ENCODE peak calls at places on chromosomes 13 and 19, in ten cellular contexts. One of them, this sample, is unnamed.

GRCh38 chr19:56273563-56274117 is 1.1 kb downstream of the EDDM13 start:
- DNase-seq in AG04450: no peak
- DNase-seq in BE2C: no peak
- DNase-seq in choroid plexus epithelial cell: peak; percentile 20
- DNase-seq in skeletal muscle cell: no peak
- DNase-seq in cardiac fibroblast: peak; percentile 29
- DNase-seq in HFF-Myc: peak; percentile 14
- DNase-seq in CD8-positive, alpha-beta T cell: no peak
- DNase-seq in NB4: no peak
- DNase-seq in aorta: no peak
- DNase-seq in this sample: peak; percentile 3

GRCh38 chr13:48235814-48236135 is 2.8 kb downstream of the ITM2B start:
- DNase-seq in choroid plexus epithelial cell: no peak
- DNase-seq in aorta: no peak
- DNase-seq in skeletal muscle cell: no peak
- DNase-seq in cardiac fibroblast: no peak
- DNase-seq in NB4: no peak
- DNase-seq in CD8-positive, alpha-beta T cell: no peak
- DNase-seq in HFF-Myc: no peak
- DNase-seq in AG04450: no peak
- DNase-seq in BE2C: no peak
- DNase-seq in this sample: no peak

GRCh38 chr19:55175117-55175867 is 4.8 kb downstream of the SYT5 start:
- DNase-seq in CD8-positive, alpha-beta T cell: no peak
- DNase-seq in cardiac fibroblast: no peak
- DNase-seq in HFF-Myc: no peak
- DNase-seq in AG04450: no peak
- DNase-seq in NB4: no peak
- DNase-seq in choroid plexus epithelial cell: no peak
- DNase-seq in aorta: no peak
- DNase-seq in skeletal muscle cell: no peak
- DNase-seq in BE2C: peak; percentile 76
- DNase-seq in this sample: no peak

GRCh38 chr13:75628811-75629210 is 7.3 kb upstream of the LMO7 start:
- DNase-seq in aorta: no peak
- DNase-seq in skeletal muscle cell: no peak
- DNase-seq in NB4: no peak
- DNase-seq in choroid plexus epithelial cell: no peak
- DNase-seq in AG04450: no peak
- DNase-seq in CD8-positive, alpha-beta T cell: no peak
- DNase-seq in HFF-Myc: no peak
- DNase-seq in cardiac fibroblast: no peak
- DNase-seq in BE2C: peak; percentile 64
- DNase-seq in this sample: peak; percentile 5

GRCh38 chr13:91894311-91894710 is 495.9 kb downstream of the GPC5 start:
- DNase-seq in cardiac fibroblast: peak; percentile 6
- DNase-seq in skeletal muscle cell: peak; percentile 47
- DNase-seq in BE2C: no peak
- DNase-seq in aorta: no peak
- DNase-seq in AG04450: no peak
- DNase-seq in CD8-positive, alpha-beta T cell: no peak
- DNase-seq in choroid plexus epithelial cell: peak; percentile 13
- DNase-seq in NB4: no peak
- DNase-seq in HFF-Myc: no peak
- DNase-seq in this sample: no peak

GRCh38 chr19:45446295-45446694 is 21.5 kb upstream of the FOSB start:
- DNase-seq in NB4: peak; percentile 56
- DNase-seq in HFF-Myc: no peak
- DNase-seq in choroid plexus epithelial cell: peak; percentile 71
- DNase-seq in skeletal muscle cell: no peak
- DNase-seq in cardiac fibroblast: peak; percentile 67
- DNase-seq in CD8-positive, alpha-beta T cell: no peak
- DNase-seq in BE2C: no peak
- DNase-seq in AG04450: no peak
- DNase-seq in aorta: no peak
- DNase-seq in this sample: no peak

GRCh38 chr13:92074658-92075057 is 676.2 kb downstream of the GPC5 start:
- DNase-seq in choroid plexus epithelial cell: peak; percentile 35
- DNase-seq in CD8-positive, alpha-beta T cell: no peak
- DNase-seq in BE2C: peak; percentile 48
- DNase-seq in cardiac fibroblast: peak; percentile 2
- DNase-seq in aorta: no peak
- DNase-seq in HFF-Myc: no peak
- DNase-seq in skeletal muscle cell: no peak
- DNase-seq in NB4: peak; percentile 36
- DNase-seq in AG04450: no peak
- DNase-seq in this sample: no peak

GRCh38 chr13:78137404-78138142 is 218.9 kb upstream of the EDNRB start:
- DNase-seq in AG04450: peak; percentile 49
- DNase-seq in HFF-Myc: peak; percentile 64
- DNase-seq in NB4: peak; percentile 78
- DNase-seq in choroid plexus epithelial cell: peak; percentile 81
- DNase-seq in BE2C: peak; percentile 26
- DNase-seq in cardiac fibroblast: peak; percentile 71
- DNase-seq in aorta: no peak
- DNase-seq in skeletal muscle cell: peak; percentile 14
- DNase-seq in CD8-positive, alpha-beta T cell: no peak
- DNase-seq in this sample: peak; percentile 93

GRCh38 chr13:99896712-99897440 is 74.7 kb downstream of the ZIC5 start:
- DNase-seq in AG04450: no peak
- DNase-seq in NB4: no peak
- DNase-seq in skeletal muscle cell: no peak
- DNase-seq in aorta: no peak
- DNase-seq in CD8-positive, alpha-beta T cell: no peak
- DNase-seq in HFF-Myc: no peak
- DNase-seq in choroid plexus epithelial cell: no peak
- DNase-seq in cardiac fibroblast: no peak
- DNase-seq in BE2C: no peak
- DNase-seq in this sample: no peak

GRCh38 chr19:31356587-31357314 is 7.5 kb upstream of the TSHZ3 start:
- DNase-seq in AG04450: no peak
- DNase-seq in aorta: peak; percentile 65
- DNase-seq in NB4: peak; percentile 44
- DNase-seq in HFF-Myc: no peak
- DNase-seq in BE2C: no peak
- DNase-seq in CD8-positive, alpha-beta T cell: peak; percentile 40
- DNase-seq in choroid plexus epithelial cell: no peak
- DNase-seq in cardiac fibroblast: no peak
- DNase-seq in skeletal muscle cell: no peak
- DNase-seq in this sample: no peak

GRCh38 chr13:83024955-83025594 is 857.2 kb downstream of the SLITRK1 start:
- DNase-seq in choroid plexus epithelial cell: peak; percentile 13
- DNase-seq in aorta: no peak
- DNase-seq in NB4: no peak
- DNase-seq in skeletal muscle cell: no peak
- DNase-seq in AG04450: no peak
- DNase-seq in HFF-Myc: no peak
- DNase-seq in BE2C: peak; percentile 6
- DNase-seq in CD8-positive, alpha-beta T cell: no peak
- DNase-seq in cardiac fibroblast: peak; percentile 7
- DNase-seq in this sample: no peak
- H3K4me3 ChIP-seq in choroid plexus epithelial cell: no peak overlapping the region
- H3K4me3 ChIP-seq in aorta: no peak overlapping the region
- H3K4me3 ChIP-seq in NB4: no peak overlapping the region
- H3K4me3 ChIP-seq in skeletal muscle cell: no peak overlapping the region
- H3K4me3 ChIP-seq in AG04450: no peak overlapping the region
- H3K4me3 ChIP-seq in HFF-Myc: no peak overlapping the region
- H3K4me3 ChIP-seq in BE2C: no peak overlapping the region
- H3K4me3 ChIP-seq in CD8-positive, alpha-beta T cell: no peak overlapping the region
- H3K4me3 ChIP-seq in cardiac fibroblast: no peak overlapping the region
- H3K4me3 ChIP-seq in this sample: no peak overlapping the region

DNA sequence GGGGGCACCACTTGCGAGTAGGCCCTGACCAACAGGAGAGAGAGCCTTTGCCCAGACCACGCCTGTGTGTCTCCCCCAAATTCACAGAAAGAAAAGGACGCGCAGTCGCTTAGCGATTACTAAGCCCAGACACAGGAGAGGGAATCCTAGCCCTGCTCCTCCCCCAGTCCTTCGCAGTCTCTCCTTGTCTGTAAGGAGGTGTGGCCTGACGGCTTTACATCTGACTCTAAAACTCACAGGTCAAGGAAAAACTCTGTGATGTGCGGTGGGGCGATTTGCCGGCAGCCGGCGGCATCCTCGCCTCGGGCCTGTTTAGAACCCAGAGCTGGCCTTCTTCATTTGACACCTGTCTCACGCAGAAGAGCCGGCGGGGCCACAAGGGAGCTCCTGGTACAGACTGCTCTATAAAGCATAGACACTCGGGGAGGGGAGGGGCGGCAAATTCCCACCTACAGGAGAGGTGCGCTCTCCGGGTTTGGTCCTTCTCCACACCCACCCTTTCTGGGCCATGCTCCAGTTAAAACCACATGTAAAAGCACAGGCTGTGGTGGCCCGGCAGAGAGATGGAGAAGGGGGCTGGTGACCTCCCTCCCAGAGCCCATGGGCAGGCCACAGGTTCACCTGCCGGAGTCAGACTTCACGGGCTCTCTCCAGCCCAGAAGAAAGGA is 17.8 kb downstream of the GPR12 start:
- DNase-seq in choroid plexus epithelial cell: no peak
- DNase-seq in BE2C: no peak
- DNase-seq in AG04450: no peak
- DNase-seq in NB4: no peak
- DNase-seq in aorta: no peak
- DNase-seq in skeletal muscle cell: no peak
- DNase-seq in cardiac fibroblast: no peak
- DNase-seq in CD8-positive, alpha-beta T cell: no peak
- DNase-seq in HFF-Myc: no peak
- DNase-seq in this sample: no peak
- H3K4me3 ChIP-seq in choroid plexus epithelial cell: no peak overlapping the region
- H3K4me3 ChIP-seq in BE2C: no peak overlapping the region
- H3K4me3 ChIP-seq in AG04450: no peak overlapping the region
- H3K4me3 ChIP-seq in NB4: no peak overlapping the region
- H3K4me3 ChIP-seq in aorta: no peak overlapping the region
- H3K4me3 ChIP-seq in skeletal muscle cell: no peak overlapping the region
- H3K4me3 ChIP-seq in cardiac fibroblast: no peak overlapping the region
- H3K4me3 ChIP-seq in CD8-positive, alpha-beta T cell: no peak overlapping the region
- H3K4me3 ChIP-seq in HFF-Myc: no peak overlapping the region
- H3K4me3 ChIP-seq in this sample: no peak overlapping the region

GRCh38 chr19:589693-590395 is at the start of gene HCN2:
- DNase-seq in NB4: no peak
- DNase-seq in BE2C: no peak
- DNase-seq in AG04450: no peak
- DNase-seq in cardiac fibroblast: no peak
- DNase-seq in CD8-positive, alpha-beta T cell: no peak
- DNase-seq in HFF-Myc: no peak
- DNase-seq in skeletal muscle cell: no peak
- DNase-seq in choroid plexus epithelial cell: no peak
- DNase-seq in aorta: no peak
- DNase-seq in this sample: no peak

GRCh38 chr19:590396-590745 is 690 bp downstream of the HCN2 start:
- DNase-seq in cardiac fibroblast: peak; percentile 49
- DNase-seq in skeletal muscle cell: no peak
- DNase-seq in BE2C: peak; percentile 61
- DNase-seq in NB4: no peak
- DNase-seq in HFF-Myc: no peak
- DNase-seq in AG04450: no peak
- DNase-seq in choroid plexus epithelial cell: peak; percentile 57
- DNase-seq in aorta: no peak
- DNase-seq in CD8-positive, alpha-beta T cell: no peak
- DNase-seq in this sample: no peak

GRCh38 chr19:590750-591098 is 1.0 kb downstream of the HCN2 start:
- DNase-seq in AG04450: no peak
- DNase-seq in BE2C: no peak
- DNase-seq in HFF-Myc: no peak
- DNase-seq in aorta: no peak
- DNase-seq in cardiac fibroblast: no peak
- DNase-seq in NB4: no peak
- DNase-seq in skeletal muscle cell: no peak
- DNase-seq in choroid plexus epithelial cell: no peak
- DNase-seq in CD8-positive, alpha-beta T cell: no peak
- DNase-seq in this sample: no peak

GRCh38 chr19:592101-592500 is 2.4 kb downstream of the HCN2 start:
- DNase-seq in aorta: no peak
- DNase-seq in skeletal muscle cell: no peak
- DNase-seq in AG04450: no peak
- DNase-seq in HFF-Myc: no peak
- DNase-seq in choroid plexus epithelial cell: no peak
- DNase-seq in NB4: no peak
- DNase-seq in BE2C: no peak
- DNase-seq in cardiac fibroblast: no peak
- DNase-seq in CD8-positive, alpha-beta T cell: no peak
- DNase-seq in this sample: no peak

DNA sequence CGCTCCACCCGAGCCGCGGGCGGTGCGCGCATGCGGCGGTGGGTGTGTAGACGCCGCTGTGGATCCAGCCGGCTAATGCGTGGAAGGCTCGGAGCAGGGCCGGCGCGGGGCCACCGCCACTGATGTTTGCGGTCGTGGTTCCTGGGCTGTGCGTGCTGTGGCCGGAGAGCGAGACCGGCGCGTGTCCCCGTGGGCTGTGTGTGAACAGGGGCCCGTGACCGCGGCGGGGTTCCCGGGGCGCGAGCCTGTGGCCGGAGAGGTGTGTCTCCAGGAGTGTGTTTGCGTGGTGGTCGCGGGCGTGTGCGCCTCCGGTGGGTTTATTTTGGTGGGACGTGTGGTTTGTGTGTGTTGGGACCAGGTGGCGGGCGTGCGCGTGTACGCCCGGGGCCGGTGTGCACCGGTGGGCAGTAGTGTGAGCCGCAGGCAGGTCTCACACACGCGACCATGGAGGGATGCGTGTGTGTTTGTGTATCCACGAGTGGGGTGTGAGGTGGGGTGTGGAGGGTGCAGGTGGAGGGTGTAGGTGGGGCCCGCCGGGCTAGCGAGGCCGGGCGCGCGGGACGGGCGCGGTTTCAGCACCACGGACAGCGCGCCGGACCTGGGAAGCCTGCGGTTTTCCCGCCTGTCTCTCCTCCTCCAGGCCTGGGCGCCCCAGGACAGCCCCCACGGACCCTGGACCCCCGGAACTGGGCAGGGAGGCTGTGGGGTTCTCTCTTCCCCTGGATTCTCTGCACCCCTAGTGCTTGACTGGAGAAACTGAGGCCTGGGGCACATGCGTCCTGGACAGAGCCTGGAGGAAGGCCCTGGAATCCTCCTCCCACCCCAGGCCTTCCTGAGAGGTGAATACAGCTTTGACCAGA is 1.6 kb downstream of the HCN2 start:
- DNase-seq in HFF-Myc: no peak
- DNase-seq in BE2C: no peak
- DNase-seq in aorta: no peak
- DNase-seq in CD8-positive, alpha-beta T cell: no peak
- DNase-seq in cardiac fibroblast: no peak
- DNase-seq in AG04450: no peak
- DNase-seq in choroid plexus epithelial cell: no peak
- DNase-seq in skeletal muscle cell: no peak
- DNase-seq in NB4: no peak
- DNase-seq in this sample: no peak
- H3K4me3 ChIP-seq in HFF-Myc: no peak overlapping the region
- H3K4me3 ChIP-seq in BE2C: no peak overlapping the region
- H3K4me3 ChIP-seq in aorta: no peak overlapping the region
- H3K4me3 ChIP-seq in CD8-positive, alpha-beta T cell: no peak overlapping the region
- H3K4me3 ChIP-seq in cardiac fibroblast: no peak overlapping the region
- H3K4me3 ChIP-seq in AG04450: no peak overlapping the region
- H3K4me3 ChIP-seq in choroid plexus epithelial cell: peak overlapping the region; percentile 47
- H3K4me3 ChIP-seq in skeletal muscle cell: peak overlapping the region; percentile 36
- H3K4me3 ChIP-seq in NB4: no peak overlapping the region
- H3K4me3 ChIP-seq in this sample: no peak overlapping the region

DNA sequence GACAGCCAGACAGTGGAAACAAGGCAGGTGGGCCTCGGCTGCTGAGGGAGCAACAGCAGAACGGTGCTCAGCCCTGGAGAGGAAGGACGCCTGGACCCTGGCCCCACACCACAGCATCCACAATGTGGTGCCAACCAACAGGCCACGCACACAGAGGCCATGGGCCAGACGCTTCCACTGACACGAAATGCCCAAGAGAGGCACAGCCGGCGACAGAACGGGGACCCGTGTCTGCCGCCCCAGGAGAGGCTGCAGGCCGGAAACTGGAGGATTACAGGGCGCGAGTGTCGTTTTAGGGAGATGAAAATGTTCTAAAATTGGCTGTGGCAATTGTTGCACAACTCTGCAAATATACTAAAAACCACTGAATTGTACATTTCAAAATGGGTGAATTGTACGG is 69.7 kb downstream of the RASA3 start:
- DNase-seq in AG04450: no peak
- DNase-seq in cardiac fibroblast: no peak
- DNase-seq in BE2C: no peak
- DNase-seq in HFF-Myc: no peak
- DNase-seq in skeletal muscle cell: no peak
- DNase-seq in NB4: peak; percentile 96
- DNase-seq in choroid plexus epithelial cell: no peak
- DNase-seq in aorta: peak; percentile 51
- DNase-seq in CD8-positive, alpha-beta T cell: no peak
- DNase-seq in this sample: no peak
- H3K4me3 ChIP-seq in AG04450: no peak overlapping the region
- H3K4me3 ChIP-seq in cardiac fibroblast: no peak overlapping the region
- H3K4me3 ChIP-seq in BE2C: no peak overlapping the region
- H3K4me3 ChIP-seq in HFF-Myc: no peak overlapping the region
- H3K4me3 ChIP-seq in skeletal muscle cell: no peak overlapping the region
- H3K4me3 ChIP-seq in NB4: peak overlapping the region; percentile 6
- H3K4me3 ChIP-seq in choroid plexus epithelial cell: no peak overlapping the region
- H3K4me3 ChIP-seq in aorta: no peak overlapping the region
- H3K4me3 ChIP-seq in CD8-positive, alpha-beta T cell: no peak overlapping the region
- H3K4me3 ChIP-seq in this sample: no peak overlapping the region

This sample was measured in SJCRH30.